ENCODE peak calls at places on chromosomes 13 and 19, in six cellular contexts. One of them, this sample, is unnamed.

GRCh38 chr19:39474139-39474620 is 6.5 kb upstream of the TIMM50 start:
- DNase-seq in BE2C: peak
- DNase-seq in heart left ventricle: peak
- DNase-seq in heart right ventricle: peak
- DNase-seq in H9: peak
- DNase-seq in psoas muscle: peak
- DNase-seq in this sample: peak

GRCh38 chr19:43675269-43675879 is 5.4 kb upstream of the PLAUR start:
- DNase-seq in BE2C: no peak
- DNase-seq in heart left ventricle: no peak
- DNase-seq in heart right ventricle: no peak
- DNase-seq in H9: no peak
- DNase-seq in psoas muscle: no peak
- DNase-seq in this sample: peak

GRCh38 chr13:23433171-23434153 is at the start of gene SACS:
- DNase-seq in BE2C: peak
- DNase-seq in heart left ventricle: no peak
- DNase-seq in heart right ventricle: no peak
- DNase-seq in H9: peak
- DNase-seq in psoas muscle: peak
- DNase-seq in this sample: peak

GRCh38 chr13:112900691-112901091 is 68.3 kb upstream of the MCF2L start:
- DNase-seq in BE2C: no peak
- DNase-seq in heart left ventricle: no peak
- DNase-seq in heart right ventricle: no peak
- DNase-seq in H9: peak
- DNase-seq in psoas muscle: no peak
- DNase-seq in this sample: no peak

GRCh38 chr19:1082165-1082927 is 12.8 kb downstream of the POLR2E start:
- DNase-seq in BE2C: peak
- DNase-seq in heart left ventricle: peak
- DNase-seq in heart right ventricle: peak
- DNase-seq in H9: peak
- DNase-seq in psoas muscle: peak
- DNase-seq in this sample: peak

GRCh38 chr19:7149956-7150705 is 80.6 kb downstream of the ZNF557 start:
- DNase-seq in BE2C: no peak
- DNase-seq in heart left ventricle: no peak
- DNase-seq in heart right ventricle: no peak
- DNase-seq in H9: peak
- DNase-seq in psoas muscle: no peak
- DNase-seq in this sample: peak

GRCh38 chr19:1181606-1182005 is 7.5 kb upstream of the SBNO2 start:
- DNase-seq in BE2C: no peak
- DNase-seq in heart left ventricle: no peak
- DNase-seq in heart right ventricle: no peak
- DNase-seq in H9: no peak
- DNase-seq in psoas muscle: peak
- DNase-seq in this sample: no peak

GRCh38 chr13:33776510-33776909 is 41.4 kb upstream of the RFC3 start:
- DNase-seq in BE2C: no peak
- DNase-seq in heart left ventricle: no peak
- DNase-seq in heart right ventricle: no peak
- DNase-seq in H9: no peak
- DNase-seq in psoas muscle: no peak
- DNase-seq in this sample: no peak

GRCh38 chr13:44302948-44303575 is 70.6 kb upstream of the SERP2 start:
- DNase-seq in BE2C: no peak
- DNase-seq in heart left ventricle: no peak
- DNase-seq in heart right ventricle: no peak
- DNase-seq in H9: no peak
- DNase-seq in psoas muscle: no peak
- DNase-seq in this sample: no peak

GRCh38 chr13:82370306-82370705 is 1512.0 kb downstream of the SLITRK1 start:
- DNase-seq in BE2C: no peak
- DNase-seq in heart left ventricle: no peak
- DNase-seq in heart right ventricle: no peak
- DNase-seq in H9: no peak
- DNase-seq in psoas muscle: no peak
- DNase-seq in this sample: no peak

GRCh38 chr13:34467450-34468083 is 474.5 kb upstream of the NBEA start:
- DNase-seq in BE2C: no peak
- DNase-seq in heart left ventricle: no peak
- DNase-seq in heart right ventricle: no peak
- DNase-seq in H9: no peak
- DNase-seq in psoas muscle: no peak
- DNase-seq in this sample: no peak

GRCh38 chr19:36113895-36114762 is 546 bp downstream of the POLR2I start:
- DNase-seq in BE2C: no peak
- DNase-seq in heart left ventricle: peak
- DNase-seq in heart right ventricle: no peak
- DNase-seq in H9: peak
- DNase-seq in psoas muscle: no peak
- DNase-seq in this sample: peak

GRCh38 chr13:113820813-113821651 is 42.8 kb downstream of the GAS6 start:
- DNase-seq in BE2C: peak
- DNase-seq in heart left ventricle: peak
- DNase-seq in heart right ventricle: peak
- DNase-seq in H9: no peak
- DNase-seq in psoas muscle: peak
- DNase-seq in this sample: no peak

GRCh38 chr19:41548954-41549688 is 26.8 kb upstream of the CEACAM21 start:
- DNase-seq in BE2C: no peak
- DNase-seq in heart left ventricle: no peak
- DNase-seq in heart right ventricle: no peak
- DNase-seq in H9: no peak
- DNase-seq in psoas muscle: no peak
- DNase-seq in this sample: peak

GRCh38 chr19:30356951-30357579 is 15.1 kb upstream of the ZNF536 start:
- DNase-seq in BE2C: no peak
- DNase-seq in heart left ventricle: no peak
- DNase-seq in heart right ventricle: no peak
- DNase-seq in H9: no peak
- DNase-seq in psoas muscle: no peak
- DNase-seq in this sample: no peak

GRCh38 chr13:26721251-26721939 is 39.2 kb downstream of the GPR12 start:
- DNase-seq in BE2C: no peak
- DNase-seq in heart left ventricle: no peak
- DNase-seq in heart right ventricle: no peak
- DNase-seq in H9: no peak
- DNase-seq in psoas muscle: peak
- DNase-seq in this sample: no peak

GRCh38 chr13:106522112-106522511 is 13.3 kb downstream of the EFNB2 start:
- DNase-seq in BE2C: no peak
- DNase-seq in heart left ventricle: no peak
- DNase-seq in heart right ventricle: no peak
- DNase-seq in H9: no peak
- DNase-seq in psoas muscle: no peak
- DNase-seq in this sample: no peak

GRCh38 chr13:25967144-25967543 is 84.7 kb downstream of the SHISA2 start:
- DNase-seq in BE2C: no peak
- DNase-seq in heart left ventricle: no peak
- DNase-seq in heart right ventricle: no peak
- DNase-seq in H9: no peak
- DNase-seq in psoas muscle: no peak
- DNase-seq in this sample: no peak

GRCh38 chr13:96428904-96429303 is 339.0 kb downstream of the HS6ST3 start:
- DNase-seq in BE2C: no peak
- DNase-seq in heart left ventricle: no peak
- DNase-seq in heart right ventricle: no peak
- DNase-seq in H9: no peak
- DNase-seq in psoas muscle: no peak
- DNase-seq in this sample: no peak

GRCh38 chr19:47406711-47407416 is 12.5 kb downstream of the MEIS3 start:
- DNase-seq in BE2C: no peak
- DNase-seq in heart left ventricle: no peak
- DNase-seq in heart right ventricle: no peak
- DNase-seq in H9: peak
- DNase-seq in psoas muscle: no peak
- DNase-seq in this sample: no peak

GRCh38 chr19:57269515-57270250 is 10.6 kb upstream of the ZNF460 start:
- DNase-seq in BE2C: no peak
- DNase-seq in heart left ventricle: no peak
- DNase-seq in heart right ventricle: no peak
- DNase-seq in H9: no peak
- DNase-seq in psoas muscle: no peak
- DNase-seq in this sample: no peak

GRCh38 chr19:33906578-33907335 is 110.1 kb downstream of the KCTD15 start:
- DNase-seq in BE2C: no peak
- DNase-seq in heart left ventricle: peak
- DNase-seq in heart right ventricle: peak
- DNase-seq in H9: peak
- DNase-seq in psoas muscle: no peak
- DNase-seq in this sample: no peak

DNA sequence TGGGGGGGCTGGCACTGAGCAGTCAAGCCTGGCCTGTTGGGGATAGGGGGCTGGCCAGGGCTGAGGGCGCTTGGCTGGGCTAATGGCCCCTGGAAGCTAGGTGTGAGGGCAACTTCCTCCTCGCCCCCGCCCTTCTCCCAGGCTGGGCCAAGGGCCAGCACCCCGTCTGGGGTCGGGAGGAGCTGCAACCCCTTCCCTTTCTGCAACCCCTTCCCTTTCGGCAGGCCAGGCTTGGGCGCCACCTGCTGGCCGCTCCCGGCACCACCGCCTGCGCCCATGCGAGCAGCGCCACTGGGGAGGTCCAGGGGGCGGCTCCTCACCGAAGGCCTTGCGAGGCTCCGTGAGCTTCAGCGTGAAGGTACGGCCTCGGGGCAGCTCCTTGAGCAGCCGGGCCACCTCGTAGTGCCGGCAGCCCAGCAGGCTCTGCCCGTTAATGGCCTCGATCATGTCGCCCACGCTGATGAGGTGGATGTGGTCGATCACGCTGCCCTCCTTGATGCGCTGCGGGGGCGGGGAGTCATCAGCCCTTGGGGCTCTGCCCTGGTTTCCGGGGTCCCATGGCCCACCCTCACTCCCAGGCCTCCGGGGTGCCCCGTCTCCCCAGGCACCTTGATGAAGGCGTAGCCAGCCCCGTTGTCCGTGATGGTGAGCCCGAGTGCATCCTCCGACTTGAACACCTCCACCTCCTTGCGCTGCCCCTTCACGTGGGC is 5.0 kb upstream of the PTGER1 start:
- DNase-seq in BE2C: peak
- DNase-seq in heart left ventricle: no peak
- DNase-seq in heart right ventricle: peak
- DNase-seq in H9: peak
- DNase-seq in psoas muscle: no peak
- DNase-seq in this sample: peak
- TF ChIP-seq CTCF in BE2C: peak
- TF ChIP-seq CTCF in heart left ventricle: peak
- TF ChIP-seq CTCF in heart right ventricle: peak
- TF ChIP-seq CTCF in H9: peak
- TF ChIP-seq CTCF in psoas muscle: peak
- TF ChIP-seq CTCF in this sample: peak

DNA sequence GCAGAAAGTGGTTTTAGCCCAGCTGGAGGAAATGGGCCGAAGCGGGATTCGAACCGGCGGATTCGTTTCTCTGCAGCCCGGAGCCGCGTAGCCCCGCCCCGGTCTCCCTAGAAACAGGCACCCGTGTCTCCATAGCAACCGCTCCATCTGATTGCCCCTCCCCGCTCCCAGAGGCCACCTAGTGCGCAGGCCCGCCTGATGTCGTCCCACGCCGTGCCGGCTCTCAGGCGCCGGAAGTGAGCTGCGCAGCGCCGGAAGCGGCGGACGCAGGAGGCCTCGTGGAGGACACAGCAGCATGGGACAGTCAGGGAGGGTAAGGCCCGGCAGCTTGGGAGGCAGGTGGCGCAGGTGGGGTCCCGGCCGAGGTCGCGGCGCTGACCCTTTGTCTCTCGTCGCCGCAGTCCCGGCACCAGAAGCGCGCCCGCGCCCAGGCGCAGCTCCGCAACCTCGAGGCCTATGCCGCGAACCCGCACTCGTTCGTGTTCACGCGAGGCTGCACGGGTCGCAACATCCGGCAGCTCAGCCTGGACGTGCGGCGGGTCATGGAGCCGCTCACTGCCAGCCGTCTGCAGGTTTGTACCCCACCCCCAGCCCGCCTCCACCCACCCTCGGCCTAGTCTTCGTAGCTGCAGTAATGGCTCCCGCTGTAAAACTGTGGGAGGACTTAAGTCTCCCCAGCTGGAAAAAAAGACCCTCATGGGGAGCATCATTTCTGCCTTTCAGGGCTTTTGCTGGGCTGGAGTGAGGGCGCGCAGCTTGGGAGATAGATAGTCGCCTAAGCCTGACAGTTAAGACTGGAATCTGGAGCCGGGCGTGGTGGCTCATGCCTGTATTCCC is at the start of gene PPAN:
- DNase-seq in BE2C: peak
- DNase-seq in heart left ventricle: peak
- DNase-seq in heart right ventricle: peak
- DNase-seq in H9: peak
- DNase-seq in psoas muscle: peak
- DNase-seq in this sample: peak
- TF ChIP-seq CTCF in BE2C: no peak
- TF ChIP-seq CTCF in heart left ventricle: no peak
- TF ChIP-seq CTCF in heart right ventricle: no peak
- TF ChIP-seq CTCF in H9: no peak
- TF ChIP-seq CTCF in psoas muscle: no peak
- TF ChIP-seq CTCF in this sample: no peak

DNA sequence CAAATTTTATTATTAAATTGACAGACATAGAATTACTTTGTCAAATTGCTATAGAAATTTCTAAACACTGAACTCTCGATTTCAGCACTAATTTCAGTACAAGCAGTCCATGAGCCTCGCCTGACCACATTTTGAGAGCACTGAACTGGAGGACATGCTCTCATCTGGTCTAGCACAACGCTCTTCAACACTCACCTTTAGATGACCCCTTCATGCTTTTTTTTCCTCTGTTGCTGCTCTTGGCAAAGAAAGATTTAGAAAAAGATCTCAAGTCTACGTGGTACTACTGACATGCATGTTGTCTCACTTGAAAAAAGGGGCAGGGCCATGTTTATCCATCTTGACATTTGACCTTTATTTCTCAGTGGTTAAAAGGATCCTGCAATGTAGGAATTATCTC is 981.5 kb downstream of the DIAPH3 start:
- DNase-seq in BE2C: no peak
- DNase-seq in heart left ventricle: no peak
- DNase-seq in heart right ventricle: no peak
- DNase-seq in H9: no peak
- DNase-seq in psoas muscle: no peak
- DNase-seq in this sample: no peak
- TF ChIP-seq CTCF in BE2C: no peak
- TF ChIP-seq CTCF in heart left ventricle: no peak
- TF ChIP-seq CTCF in heart right ventricle: no peak
- TF ChIP-seq CTCF in H9: no peak
- TF ChIP-seq CTCF in psoas muscle: no peak
- TF ChIP-seq CTCF in this sample: no peak

DNA sequence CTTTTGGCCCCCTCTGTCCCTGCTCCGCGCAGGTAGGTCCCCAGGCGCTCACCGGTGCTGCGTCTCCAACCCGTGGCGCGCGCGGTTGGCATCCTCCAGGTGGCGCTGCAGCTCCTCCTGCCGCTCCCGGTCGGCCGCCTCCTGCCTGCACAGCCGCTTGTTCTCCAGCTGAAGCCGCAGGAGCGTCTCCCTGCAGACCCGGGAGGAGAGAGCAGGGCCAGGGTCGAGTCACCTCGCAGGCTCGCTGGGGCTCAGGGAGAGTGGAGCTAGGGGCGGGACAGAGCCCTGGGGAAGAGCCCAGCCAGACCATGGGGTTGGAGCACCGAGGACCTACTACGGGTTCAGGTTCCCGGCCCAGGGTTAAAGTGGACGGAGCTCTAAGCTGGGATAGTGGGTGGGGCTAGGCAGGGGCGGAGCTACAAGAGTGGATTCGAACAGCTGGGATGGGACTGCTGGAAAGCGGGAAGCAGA is 9.3 kb downstream of the HOOK2 start:
- DNase-seq in BE2C: peak
- DNase-seq in heart left ventricle: peak
- DNase-seq in heart right ventricle: peak
- DNase-seq in H9: peak
- DNase-seq in psoas muscle: peak
- DNase-seq in this sample: peak
- TF ChIP-seq CTCF in BE2C: peak
- TF ChIP-seq CTCF in heart left ventricle: no peak
- TF ChIP-seq CTCF in heart right ventricle: peak
- TF ChIP-seq CTCF in H9: peak
- TF ChIP-seq CTCF in psoas muscle: peak
- TF ChIP-seq CTCF in this sample: peak

This sample was measured in GM13976.